ENCODE peak calls at places on chromosome 2, in five cellular contexts. W is CD8-positive, alpha-beta memory T cell; N is tibial nerve; H is lower lobe of right lung; E is psoas muscle. O is an unnamed sample. For H3K4me1, the result is how much of the 10 kb centered on the place peaks cover.

GRCh38 chr2:10087360-10087759 is 7.1 kb upstream of the CYS1 start:
- DNase-seq in W (no peak), E (no peak), H (no peak), N (no peak), O (no peak)

GRCh38 chr2:99936065-99936464 is 206.3 kb downstream of the AFF3 start:
- DNase-seq in N (no peak), E (no peak), W (no peak), H (no peak), O (no peak)

GRCh38 chr2:37798315-37799005 is 126.6 kb upstream of the RMDN2 start:
- DNase-seq in H (no peak), E (no peak), W (no peak), N (no peak), O (no peak)

GRCh38 chr2:96802281-96802595 is 13.8 kb upstream of the CNNM3 start:
- DNase-seq in H (peak), W (no peak), N (no peak), E (no peak), O (no peak)

GRCh38 chr2:101450965-101451364 is 23.9 kb downstream of the RFX8 start:
- DNase-seq in N (no peak), W (no peak), E (no peak), H (no peak), O (no peak)

GRCh38 chr2:235746257-235746934 is 252.6 kb downstream of the AGAP1 start:
- DNase-seq in N (peak), W (peak), H (no peak), E (peak), O (no peak)

GRCh38 chr2:119004602-119005001 is 62.6 kb downstream of the MARCO start:
- DNase-seq in N (no peak), W (no peak), E (no peak), H (no peak), O (no peak)

GRCh38 chr2:191854385-191855372 is 7.8 kb upstream of the CAVIN2 start:
- DNase-seq in N (no peak), E (no peak), W (no peak), H (no peak), O (no peak)

GRCh38 chr2:184032983-184033382 is 565.3 kb upstream of the ZNF804A start:
- DNase-seq in N (no peak), H (no peak), E (no peak), W (no peak), O (no peak)

GRCh38 chr2:234835738-234836137 is 116.1 kb upstream of the SH3BP4 start:
- DNase-seq in H (no peak), E (no peak), W (no peak), N (no peak), O (no peak)

GRCh38 chr2:134999536-134999935 is 47.7 kb downstream of the MAP3K19 start:
- DNase-seq in H (no peak), E (no peak), N (no peak), W (no peak), O (no peak)

GRCh38 chr2:38033651-38034050 is 42.3 kb downstream of the CYP1B1 start:
- DNase-seq in W (no peak), N (no peak), H (no peak), E (no peak), O (no peak)

GRCh38 chr2:128304330-128304714 is 14.3 kb downstream of the HS6ST1 start:
- DNase-seq in W (no peak), H (no peak), E (peak), N (no peak), O (no peak)

GRCh38 chr2:203739351-203739750 is 32.9 kb downstream of the CD28 start:
- DNase-seq in N (no peak), H (no peak), E (no peak), W (no peak), O (no peak)
- H3K4me1 ChIP-seq in N (under half), H (under half), E (under half), W (half or more), O (under half)

DNA sequence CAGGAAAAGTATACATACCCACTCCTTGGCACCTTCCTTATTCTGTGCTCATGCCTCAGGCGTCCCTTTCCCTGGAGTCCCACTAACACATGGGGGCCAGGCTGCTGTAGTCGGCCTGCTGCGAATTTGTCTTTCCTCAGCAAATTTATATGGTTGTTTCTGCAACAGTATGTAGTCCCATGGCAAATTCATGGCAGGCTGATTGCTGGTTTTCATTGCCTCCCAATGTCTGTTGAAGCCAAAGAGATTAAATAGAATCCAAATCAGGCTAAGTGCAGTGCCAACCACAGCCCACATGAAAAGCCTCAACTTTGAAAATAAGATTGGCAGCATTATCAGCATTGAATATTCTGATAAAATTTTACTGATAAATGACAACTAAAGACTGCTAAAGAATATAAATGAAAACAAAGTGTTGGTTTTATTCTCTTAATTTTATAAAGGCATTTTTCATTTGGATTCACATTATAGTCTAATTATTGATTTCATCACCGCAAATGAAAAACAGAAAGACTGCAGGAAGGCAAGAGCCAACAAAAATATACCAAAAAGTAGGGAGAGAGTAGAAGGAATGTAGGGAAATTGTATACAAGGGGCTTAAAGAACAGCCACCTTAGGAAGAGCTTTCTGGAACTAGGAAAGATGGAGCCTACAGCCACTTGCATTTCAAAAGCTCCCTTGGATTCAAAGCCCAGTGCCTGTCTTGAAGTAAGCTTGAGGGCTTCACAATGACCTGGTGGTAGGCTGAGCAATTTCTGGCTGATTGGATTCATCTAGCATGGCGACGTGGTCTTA is 283.7 kb upstream of the MMADHC start:
- DNase-seq in E (no peak), N (no peak), H (no peak), W (no peak), O (no peak)
- H3K4me1 ChIP-seq in E (under half), N (under half), H (under half), W (under half), O (under half)

DNA sequence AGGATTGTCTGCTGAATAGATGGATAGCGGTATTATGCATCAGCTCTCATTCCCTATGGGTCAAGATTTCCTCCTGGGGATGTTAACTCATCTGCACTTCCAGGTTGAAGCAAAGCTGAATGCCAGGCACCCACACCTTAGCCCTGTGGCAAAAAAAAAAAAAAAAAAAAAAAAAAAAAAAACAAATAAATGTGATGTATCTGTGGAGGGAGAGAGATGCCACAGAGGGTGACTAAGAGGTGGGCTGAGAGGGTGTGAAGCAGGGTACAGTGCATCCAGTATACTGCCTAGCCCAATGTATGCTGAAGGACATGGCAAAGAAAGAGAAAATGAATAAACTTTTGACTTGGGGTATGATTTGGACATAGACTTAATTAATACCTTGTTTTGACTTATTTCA is 91.4 kb downstream of the COPS8 start:
- DNase-seq in W (no peak), H (no peak), E (no peak), N (no peak), O (no peak)
- H3K4me1 ChIP-seq in W (under half), H (under half), E (under half), N (under half), O (under half)

GRCh38 chr2:113219092-113219441 is 45.3 kb downstream of the PSD4 start:
- DNase-seq in N (no peak), W (no peak), H (no peak), E (no peak), O (no peak)

GRCh38 chr2:113217455-113218282 is 43.9 kb downstream of the PSD4 start:
- DNase-seq in H (no peak), W (no peak), E (peak), N (no peak), O (peak)

GRCh38 chr2:113219525-113219888 is 45.7 kb downstream of the PSD4 start:
- DNase-seq in H (no peak), N (no peak), W (no peak), E (no peak), O (no peak)

GRCh38 chr2:113216891-113217454 is 43.2 kb downstream of the PSD4 start:
- DNase-seq in E (no peak), H (no peak), N (no peak), W (no peak), O (no peak)

DNA sequence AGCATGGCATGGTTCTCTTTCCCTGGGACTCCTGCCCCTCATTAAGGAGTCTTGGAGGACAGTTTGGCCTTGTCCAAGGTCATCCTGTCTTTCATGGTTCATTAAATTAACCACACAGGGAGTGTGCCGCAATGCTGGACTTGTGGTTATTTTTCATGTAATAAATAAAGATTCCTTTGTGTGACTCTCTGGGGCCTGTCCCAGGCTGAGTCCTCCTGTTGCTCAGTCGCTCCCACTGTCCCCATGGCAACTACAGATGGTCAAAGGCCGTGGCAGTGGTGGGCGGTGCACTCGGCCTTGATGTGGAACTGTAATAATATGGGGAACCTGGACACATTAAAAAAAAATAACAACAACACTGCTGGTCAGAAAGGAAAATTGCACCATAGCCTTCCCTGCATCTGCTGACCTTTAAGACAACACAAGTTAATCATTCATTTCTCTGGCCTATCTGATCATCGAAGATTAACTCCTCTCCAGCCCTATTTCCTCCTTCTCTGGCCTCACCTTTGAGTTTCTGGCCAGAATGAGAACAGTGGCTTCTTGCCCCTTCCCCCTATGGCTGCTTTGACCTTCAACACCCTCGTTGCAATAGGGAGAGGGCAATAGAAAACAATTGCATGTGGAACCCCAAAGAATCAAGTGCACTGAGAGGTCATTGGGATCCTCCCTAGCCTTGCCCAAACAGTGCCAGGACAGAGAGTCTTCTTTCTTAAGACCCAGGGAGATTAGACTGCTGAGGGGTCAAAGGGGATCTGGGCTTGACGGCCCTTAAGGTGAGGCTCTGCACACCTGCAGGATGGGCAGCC is 44.7 kb downstream of the PSD4 start:
- DNase-seq in E (peak), H (peak), W (no peak), N (peak), O (peak)
- H3K4me1 ChIP-seq in E (under half), H (under half), W (under half), N (under half), O (under half)